ENCODE peak calls at places on chromosomes 12 and 14, in five cellular contexts. P, X, B, H and Y are unnamed samples. For H3K9me3, the result is how much of the 10 kb centered on the place peaks cover.

GRCh38 chr12:18595406-18595805 is 142.4 kb downstream of the PLCZ1 start:
- DNase-seq in P (no peak), X (no peak), B (no peak), H (no peak), Y (peak)

GRCh38 chr14:94051115-94051514 is 25.0 kb downstream of the OTUB2 start:
- DNase-seq in P (peak), X (no peak), B (no peak), H (no peak), Y (peak)

GRCh38 chr12:117037296-117038022 is 61.8 kb downstream of the TESC start:
- DNase-seq in P (no peak), X (peak), B (no peak), H (no peak), Y (no peak)

GRCh38 chr12:78711954-78712353 is 152.6 kb upstream of the SYT1 start:
- DNase-seq in P (no peak), X (no peak), B (no peak), H (no peak), Y (no peak)

GRCh38 chr12:308511-308910 is 45.9 kb upstream of the SLC6A13 start:
- DNase-seq in P (no peak), X (no peak), B (no peak), H (no peak), Y (no peak)

GRCh38 chr12:48454675-48455074 is 17.7 kb upstream of the ANP32D start:
- DNase-seq in P (no peak), X (no peak), B (no peak), H (no peak), Y (no peak)

GRCh38 chr12:108955225-108955835 is 65.5 kb downstream of the SVOP start:
- DNase-seq in P (no peak), X (no peak), B (no peak), H (no peak), Y (peak)

GRCh38 chr12:56565510-56566101 is 44.0 kb downstream of the RBMS2 start:
- DNase-seq in P (peak), X (peak), B (peak), H (peak), Y (peak)

GRCh38 chr14:64701660-64702059 is 2.6 kb upstream of the PLEKHG3 start:
- DNase-seq in P (no peak), X (no peak), B (no peak), H (no peak), Y (no peak)

GRCh38 chr12:24996102-24996797 is 47.3 kb upstream of the BCAT1 start:
- DNase-seq in P (no peak), X (no peak), B (no peak), H (no peak), Y (no peak)

GRCh38 chr14:87133073-87133815 is 859.7 kb downstream of the GALC start:
- DNase-seq in P (no peak), X (no peak), B (no peak), H (no peak), Y (no peak)

GRCh38 chr14:72780771-72781170 is 113.1 kb downstream of the DPF3 start:
- DNase-seq in P (no peak), X (no peak), B (no peak), H (no peak), Y (no peak)

GRCh38 chr12:53236443-53237111 is 4.6 kb upstream of the RARG start:
- DNase-seq in P (no peak), X (peak), B (no peak), H (no peak), Y (no peak)

GRCh38 chr14:94823556-94824341 is 53.8 kb upstream of the GSC start:
- DNase-seq in P (no peak), X (no peak), B (peak), H (peak), Y (no peak)

GRCh38 chr12:54561164-54561563 is 11.8 kb downstream of the PDE1B start:
- DNase-seq in P (no peak), X (peak), B (no peak), H (no peak), Y (no peak)

GRCh38 chr12:79206871-79207270 is 342.3 kb downstream of the SYT1 start:
- DNase-seq in P (no peak), X (no peak), B (no peak), H (no peak), Y (no peak)

GRCh38 chr14:68616255-68616902 is 176.5 kb downstream of the ZFP36L1 start:
- DNase-seq in P (no peak), X (no peak), B (no peak), H (no peak), Y (no peak)
- H3K9me3 ChIP-seq in P (under half), X (under half), B (half or more), H (under half), Y (under half)

GRCh38 chr14:103097244-103097993 is 2.9 kb downstream of the EXOC3L4 start:
- DNase-seq in P (no peak), X (no peak), B (no peak), H (no peak), Y (no peak)
- H3K4me3 ChIP-seq in P (peak), X (no peak), B (no peak), H (no peak), Y (no peak)

GRCh38 chr14:19917243-19917642 is 3.2 kb upstream of the OR4K5 start:
- DNase-seq in P (no peak), X (no peak), B (no peak), H (no peak), Y (no peak)

GRCh38 chr14:19918553-19919264 is 1.7 kb upstream of the OR4K5 start:
- DNase-seq in P (no peak), X (no peak), B (no peak), H (no peak), Y (no peak)

GRCh38 chr14:19917955-19918518 is 2.4 kb upstream of the OR4K5 start:
- DNase-seq in P (no peak), X (no peak), B (no peak), H (no peak), Y (no peak)

GRCh38 chr14:19920021-19920657 is at the start of gene OR4K5:
- DNase-seq in P (no peak), X (no peak), B (no peak), H (no peak), Y (no peak)
- H3K9me3 ChIP-seq in P (under half), X (under half), B (under half), H (under half), Y (under half)

DNA sequence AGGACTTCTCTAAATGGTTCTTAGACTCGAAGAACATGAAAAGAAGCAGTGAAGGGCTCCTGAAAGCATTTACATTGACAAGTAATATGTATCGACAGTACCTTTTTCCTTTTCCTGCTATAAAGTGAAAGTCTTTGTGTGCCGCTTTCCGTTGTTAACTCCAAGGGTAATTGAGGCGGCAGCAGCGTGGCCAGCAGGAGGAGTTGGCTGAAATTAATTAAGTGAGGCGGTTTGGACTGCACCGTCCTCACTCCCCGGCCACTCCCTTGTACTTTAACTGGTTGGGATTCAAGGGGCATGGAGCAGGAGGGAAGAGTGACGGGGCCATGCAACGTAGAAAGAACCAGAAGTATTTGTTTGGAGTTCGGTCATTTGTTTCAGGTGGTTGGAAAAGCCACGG is 34.3 kb upstream of the OTX2 start:
- DNase-seq in P (no peak), X (no peak), B (no peak), H (no peak), Y (no peak)
- H3K4me3 ChIP-seq in P (no peak), X (no peak), B (no peak), H (no peak), Y (no peak)

GRCh38 chr14:105978618-105979295 is 452.4 kb downstream of the TMEM121 start:
- DNase-seq in P (no peak), X (no peak), B (no peak), H (no peak), Y (no peak)

GRCh38 chr14:105979446-105979845 is 453.1 kb downstream of the TMEM121 start:
- DNase-seq in P (no peak), X (no peak), B (no peak), H (no peak), Y (no peak)

GRCh38 chr14:105980224-105980623 is 453.8 kb downstream of the TMEM121 start:
- DNase-seq in P (no peak), X (no peak), B (no peak), H (no peak), Y (no peak)

GRCh38 chr14:105986896-105987284 is 460.5 kb downstream of the TMEM121 start:
- DNase-seq in P (no peak), X (no peak), B (no peak), H (no peak), Y (no peak)

GRCh38 chr14:105982664-105983063 is 456.3 kb downstream of the TMEM121 start:
- DNase-seq in P (no peak), X (no peak), B (no peak), H (no peak), Y (no peak)
- H3K9me3 ChIP-seq in P (under half), X (under half), B (under half), H (under half), Y (under half)